ENCODE peak calls at places on chromosome 15, in five cellular contexts. G is upper lobe of left lung; K is AG04449; J is CD8-positive, alpha-beta memory T cell; P is testis. E is an unnamed sample.
A peak's percentile ranks its signal among the peaks of the same experiment; 100 is the strongest.

GRCh38 chr15:24718289-24719082 is 42.9 kb downstream of the NPAP1 start:
- DNase-seq in P (no peak), J (no peak), K (no peak), G (no peak), E (no peak)

GRCh38 chr15:98968576-98968975 is 39.0 kb downstream of the PGPEP1L start:
- DNase-seq in K (no peak), P (no peak), G (peak; percentile 34), J (no peak), E (no peak)

GRCh38 chr15:48112242-48112641 is 8.5 kb upstream of the SLC24A5 start:
- DNase-seq in G (no peak), K (no peak), J (no peak), P (no peak), E (no peak)

GRCh38 chr15:92525758-92526245 is 129.8 kb downstream of the FAM174B start:
- DNase-seq in G (no peak), K (no peak), P (no peak), J (no peak), E (no peak)

GRCh38 chr15:64247906-64248541 is 85.2 kb upstream of the PPIB start:
- DNase-seq in P (no peak), G (no peak), J (peak; percentile 6), K (peak; percentile 70), E (no peak)

GRCh38 chr15:38374024-38374423 is 79.9 kb upstream of the FAM98B start:
- DNase-seq in G (no peak), K (no peak), J (no peak), P (no peak), E (no peak)

GRCh38 chr15:39976291-39977274 is 42.7 kb downstream of the EIF2AK4 start:
- DNase-seq in P (peak; percentile 85), K (no peak), G (peak; percentile 92), J (no peak), E (no peak)

GRCh38 chr15:78264304-78265136 is at the start of gene DNAJA4:
- DNase-seq in K (no peak), P (peak; percentile 73), J (peak; percentile 45), G (peak; percentile 93), E (no peak)

GRCh38 chr15:72200395-72201237 is 3.0 kb upstream of the GRAMD2A start:
- DNase-seq in J (no peak), G (no peak), K (no peak), P (no peak), E (no peak)

GRCh38 chr15:97350813-97351212 is 609.7 kb upstream of the ARRDC4 start:
- DNase-seq in K (no peak), G (no peak), J (no peak), P (no peak), E (no peak)

GRCh38 chr15:69299451-69300128 is 878 bp downstream of the PAQR5 start:
- DNase-seq in K (no peak), G (no peak), J (no peak), P (no peak), E (no peak)

GRCh38 chr15:38085104-38085503 is 150.7 kb downstream of the TMCO5A start:
- DNase-seq in J (no peak), K (no peak), P (no peak), G (no peak), E (no peak)

GRCh38 chr15:90316139-90316538 is 35.9 kb upstream of the ZNF774 start:
- DNase-seq in G (no peak), K (no peak), P (no peak), J (no peak), E (no peak)

GRCh38 chr15:70533931-70534742 is 229.2 kb downstream of the UACA start:
- DNase-seq in P (no peak), K (no peak), J (no peak), G (no peak), E (no peak)

GRCh38 chr15:59456114-59456513 is 18.1 kb downstream of the FAM81A start:
- DNase-seq in P (no peak), G (peak; percentile 50), J (no peak), K (no peak), E (no peak)

GRCh38 chr15:33013827-33014445 is 180.6 kb downstream of the FMN1 start:
- DNase-seq in K (no peak), G (no peak), P (no peak), J (no peak), E (no peak)

GRCh38 chr15:53811530-53811929 is 52.1 kb upstream of the WDR72 start:
- DNase-seq in P (no peak), J (no peak), K (no peak), G (no peak), E (no peak)

GRCh38 chr15:27486036-27486435 is 515.1 kb downstream of the GABRG3 start:
- DNase-seq in G (no peak), K (no peak), J (no peak), P (no peak), E (no peak)

GRCh38 chr15:40361640-40362039 is 3.6 kb downstream of the DISP2 start:
- DNase-seq in J (no peak), G (no peak), P (no peak), K (no peak), E (no peak)

GRCh38 chr15:37107071-37107753 is 6.9 kb upstream of the MEIS2 start:
- DNase-seq in P (no peak), K (no peak), J (no peak), G (peak; percentile 27), E (no peak)

GRCh38 chr15:59689626-59690236 is 611 bp upstream of the BNIP2 start:
- DNase-seq in K (no peak), G (peak; percentile 82), P (peak; percentile 94), J (peak; percentile 51), E (peak; percentile 24)

GRCh38 chr15:44782516-44782915 is 46.2 kb downstream of the TRIM69 start:
- DNase-seq in G (no peak), J (no peak), P (no peak), K (no peak), E (no peak)

GRCh38 chr15:90882781-90883525 is 1.4 kb upstream of the FES start:
- DNase-seq in G (no peak), K (no peak), J (no peak), P (no peak), E (no peak)

GRCh38 chr15:44099671-44100070 is 95.4 kb downstream of the FRMD5 start:
- DNase-seq in P (no peak), G (no peak), J (no peak), K (peak; percentile 34), E (no peak)

GRCh38 chr15:69513450-69513849 is 60.8 kb downstream of the RPLP1 start:
- DNase-seq in G (no peak), K (no peak), J (no peak), P (no peak), E (no peak)

GRCh38 chr15:68279779-68280745 is 2.5 kb downstream of the FEM1B start:
- DNase-seq in P (no peak), K (no peak), G (no peak), J (no peak), E (no peak)

GRCh38 chr15:68279218-68279533 is 1.6 kb downstream of the FEM1B start:
- DNase-seq in P (no peak), K (no peak), J (no peak), G (no peak), E (no peak)

GRCh38 chr15:68283401-68283800 is 5.9 kb downstream of the FEM1B start:
- DNase-seq in G (no peak), K (no peak), J (no peak), P (no peak), E (no peak)

GRCh38 chr15:68278345-68279217 is 1.0 kb downstream of the FEM1B start:
- DNase-seq in P (peak; percentile 62), K (no peak), G (no peak), J (no peak), E (no peak)

DNA sequence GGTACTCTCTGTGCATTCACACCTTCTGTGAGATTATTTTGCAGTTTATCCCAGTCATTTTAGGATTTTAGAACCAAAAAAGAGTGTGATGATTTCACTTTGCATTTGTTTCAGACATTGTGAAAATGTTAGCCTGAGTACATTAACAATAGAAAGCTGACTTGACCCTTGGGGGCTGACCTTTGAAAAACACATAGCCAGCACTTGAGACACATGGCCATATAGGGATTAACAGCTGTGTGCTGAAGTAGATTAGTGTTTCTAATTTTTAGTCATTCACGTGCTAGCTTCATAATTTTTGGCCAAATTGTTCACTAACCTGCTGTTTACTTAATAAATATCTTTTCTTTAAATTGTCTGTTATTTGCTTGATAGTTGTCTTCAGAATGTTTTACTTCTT is 3.5 kb downstream of the FEM1B start:
- DNase-seq in J (no peak), K (no peak), P (no peak), G (no peak), E (no peak)
- H3K4me3 ChIP-seq in J (peak overlapping the region; percentile 33), K (peak overlapping the region; percentile 99), P (no peak overlapping the region), G (peak overlapping the region; percentile 89), E (peak overlapping the region; percentile 83)

DNA sequence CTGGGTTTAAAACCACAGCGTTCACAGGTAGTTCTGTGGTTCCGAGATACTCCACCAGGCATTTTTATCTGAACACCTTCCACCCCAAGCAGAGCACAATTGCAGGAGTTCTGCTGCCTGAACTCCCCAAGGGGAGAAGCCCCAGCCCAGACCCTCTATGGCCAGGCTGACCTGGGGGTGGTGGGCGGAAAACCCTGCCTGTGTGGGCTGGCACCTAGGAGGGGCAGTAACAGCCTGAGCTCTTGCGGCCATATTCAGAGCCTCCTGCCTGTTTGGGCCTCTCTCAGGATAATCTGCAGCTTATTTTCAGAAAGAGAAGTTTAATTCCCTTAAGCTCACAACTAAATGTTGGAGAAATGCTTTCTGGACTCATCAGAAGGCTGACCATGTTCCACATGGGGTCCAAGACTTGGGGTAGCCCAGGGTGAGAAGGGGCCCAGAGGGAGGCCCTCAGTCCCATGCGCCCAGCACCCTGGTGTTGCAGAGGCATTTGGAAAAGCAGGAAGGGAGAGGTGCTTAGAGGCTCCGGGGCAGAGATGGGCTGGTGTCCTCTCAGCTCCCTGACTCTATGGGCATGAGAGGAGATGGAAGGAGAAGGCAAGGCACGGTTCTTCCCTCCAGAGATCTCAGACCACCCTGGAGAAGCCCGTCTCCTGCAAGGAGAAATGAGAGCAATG is 195.6 kb upstream of the TPM1 start:
- DNase-seq in J (no peak), K (no peak), P (no peak), G (no peak), E (no peak)
- H3K4me3 ChIP-seq in J (no peak overlapping the region), K (no peak overlapping the region), P (no peak overlapping the region), G (no peak overlapping the region), E (no peak overlapping the region)

GRCh38 chr15:74786659-74787165 is 4.8 kb downstream of the CSK start:
- DNase-seq in P (no peak), G (no peak), K (no peak), J (no peak), E (no peak)
- H3K4me3 ChIP-seq in P (no peak overlapping the region), G (peak overlapping the region; percentile 0), K (no peak overlapping the region), J (peak overlapping the region; percentile 80), E (peak overlapping the region; percentile 84)

DNA sequence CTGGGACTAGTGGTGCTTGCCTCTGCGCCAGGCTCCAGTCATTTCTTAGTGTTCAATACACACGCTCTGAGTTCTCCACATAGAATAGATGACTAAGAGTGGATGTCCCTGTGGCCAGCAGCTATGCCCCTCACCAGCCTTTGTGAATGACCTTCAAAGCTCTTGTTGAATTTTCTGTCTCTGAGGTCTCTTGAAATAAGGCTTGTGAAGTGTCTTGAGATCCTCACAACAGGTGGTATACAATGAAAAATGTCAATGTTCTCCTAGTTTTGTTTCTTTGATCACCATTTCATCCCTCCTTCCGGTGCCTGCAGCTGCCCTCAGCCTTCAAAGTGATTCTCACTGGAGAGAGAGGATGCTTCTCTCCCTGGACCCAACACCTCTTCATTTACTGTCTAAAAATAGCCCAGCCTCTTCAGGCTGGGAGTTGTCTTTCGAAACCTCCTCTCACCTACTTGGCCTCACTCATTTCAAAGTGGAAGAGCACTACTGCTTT is 5.4 kb downstream of the MAPKBP1 start:
- DNase-seq in P (no peak), G (no peak), J (no peak), K (no peak), E (no peak)
- H3K4me3 ChIP-seq in P (no peak overlapping the region), G (no peak overlapping the region), J (no peak overlapping the region), K (no peak overlapping the region), E (no peak overlapping the region)